ENCODE peak calls at places on chromosomes 1 and 21, in five cellular contexts. One of them, this sample, is unnamed.

GRCh38 chr1:55129194-55129728 is 85.9 kb downstream of the USP24 start:
- DNase-seq in NCI-H446 treated with DMSO at 0.1 percent for 48 hours: no peak
- DNase-seq in GDM1: peak; percentile 23
- DNase-seq in cardiac muscle cell: peak; percentile 94
- DNase-seq in T-helper 2 cell: no peak
- DNase-seq in this sample: no peak

GRCh38 chr1:85898861-85899260 is 190.6 kb upstream of the ZNHIT6 start:
- DNase-seq in cardiac muscle cell: peak; percentile 2
- DNase-seq in GDM1: no peak
- DNase-seq in NCI-H446 treated with DMSO at 0.1 percent for 48 hours: no peak
- DNase-seq in T-helper 2 cell: no peak
- DNase-seq in this sample: no peak

GRCh38 chr1:56578963-56579875 is at the start of gene PLPP3:
- DNase-seq in GDM1: no peak
- DNase-seq in T-helper 2 cell: no peak
- DNase-seq in NCI-H446 treated with DMSO at 0.1 percent for 48 hours: peak; percentile 81
- DNase-seq in cardiac muscle cell: peak; percentile 94
- DNase-seq in this sample: peak; percentile 81

GRCh38 chr1:97739596-97740103 is 181.2 kb downstream of the DPYD start:
- DNase-seq in T-helper 2 cell: no peak
- DNase-seq in cardiac muscle cell: no peak
- DNase-seq in NCI-H446 treated with DMSO at 0.1 percent for 48 hours: no peak
- DNase-seq in GDM1: no peak
- DNase-seq in this sample: no peak

GRCh38 chr1:93001893-93002292 is 40.6 kb upstream of the DIPK1A start:
- DNase-seq in cardiac muscle cell: no peak
- DNase-seq in GDM1: no peak
- DNase-seq in T-helper 2 cell: no peak
- DNase-seq in NCI-H446 treated with DMSO at 0.1 percent for 48 hours: no peak
- DNase-seq in this sample: no peak

GRCh38 chr1:211935448-211935970 is 99.8 kb downstream of the INTS7 start:
- DNase-seq in T-helper 2 cell: no peak
- DNase-seq in cardiac muscle cell: no peak
- DNase-seq in GDM1: no peak
- DNase-seq in NCI-H446 treated with DMSO at 0.1 percent for 48 hours: no peak
- DNase-seq in this sample: no peak

GRCh38 chr1:1755852-1756251 is 22.4 kb downstream of the NADK start:
- DNase-seq in NCI-H446 treated with DMSO at 0.1 percent for 48 hours: no peak
- DNase-seq in GDM1: no peak
- DNase-seq in T-helper 2 cell: no peak
- DNase-seq in cardiac muscle cell: no peak
- DNase-seq in this sample: no peak

GRCh38 chr1:232748910-232749368 is 56.3 kb upstream of the MAP10 start:
- DNase-seq in cardiac muscle cell: no peak
- DNase-seq in NCI-H446 treated with DMSO at 0.1 percent for 48 hours: no peak
- DNase-seq in GDM1: no peak
- DNase-seq in T-helper 2 cell: no peak
- DNase-seq in this sample: no peak

GRCh38 chr1:106254748-106255147 is 801.7 kb upstream of the PRMT6 start:
- DNase-seq in T-helper 2 cell: no peak
- DNase-seq in NCI-H446 treated with DMSO at 0.1 percent for 48 hours: no peak
- DNase-seq in cardiac muscle cell: peak; percentile 7
- DNase-seq in GDM1: no peak
- DNase-seq in this sample: no peak

GRCh38 chr1:160987359-160988062 is 32.9 kb upstream of the ITLN2 start:
- DNase-seq in GDM1: no peak
- DNase-seq in NCI-H446 treated with DMSO at 0.1 percent for 48 hours: no peak
- DNase-seq in T-helper 2 cell: no peak
- DNase-seq in cardiac muscle cell: no peak
- DNase-seq in this sample: no peak

GRCh38 chr1:242811092-242811840 is 286.8 kb upstream of the PLD5 start:
- DNase-seq in T-helper 2 cell: no peak
- DNase-seq in GDM1: no peak
- DNase-seq in NCI-H446 treated with DMSO at 0.1 percent for 48 hours: no peak
- DNase-seq in cardiac muscle cell: no peak
- DNase-seq in this sample: no peak

GRCh38 chr21:44792653-44793052 is 9.0 kb downstream of the UBE2G2 start:
- DNase-seq in NCI-H446 treated with DMSO at 0.1 percent for 48 hours: no peak
- DNase-seq in cardiac muscle cell: no peak
- DNase-seq in GDM1: no peak
- DNase-seq in T-helper 2 cell: no peak
- DNase-seq in this sample: no peak

GRCh38 chr1:2098301-2098698 is 48.1 kb downstream of the PRKCZ start:
- DNase-seq in NCI-H446 treated with DMSO at 0.1 percent for 48 hours: no peak
- DNase-seq in GDM1: no peak
- DNase-seq in cardiac muscle cell: no peak
- DNase-seq in T-helper 2 cell: no peak
- DNase-seq in this sample: no peak

GRCh38 chr1:226975259-226975908 is 35.3 kb downstream of the COQ8A start:
- DNase-seq in NCI-H446 treated with DMSO at 0.1 percent for 48 hours: no peak
- DNase-seq in GDM1: no peak
- DNase-seq in cardiac muscle cell: no peak
- DNase-seq in T-helper 2 cell: no peak
- DNase-seq in this sample: peak; percentile 42

GRCh38 chr1:41215623-41216022 is 26.5 kb downstream of the SCMH1 start:
- DNase-seq in T-helper 2 cell: no peak
- DNase-seq in GDM1: no peak
- DNase-seq in cardiac muscle cell: no peak
- DNase-seq in NCI-H446 treated with DMSO at 0.1 percent for 48 hours: no peak
- DNase-seq in this sample: no peak

GRCh38 chr21:44444286-44444931 is 10.9 kb upstream of the LRRC3 start:
- DNase-seq in NCI-H446 treated with DMSO at 0.1 percent for 48 hours: no peak
- DNase-seq in GDM1: no peak
- DNase-seq in cardiac muscle cell: no peak
- DNase-seq in T-helper 2 cell: no peak
- DNase-seq in this sample: no peak

GRCh38 chr21:40587786-40588353 is 259.1 kb downstream of the DSCAM start:
- DNase-seq in GDM1: no peak
- DNase-seq in cardiac muscle cell: no peak
- DNase-seq in T-helper 2 cell: no peak
- DNase-seq in NCI-H446 treated with DMSO at 0.1 percent for 48 hours: no peak
- DNase-seq in this sample: no peak

GRCh38 chr1:107829083-107829771 is 135.8 kb downstream of the VAV3 start:
- DNase-seq in NCI-H446 treated with DMSO at 0.1 percent for 48 hours: no peak
- DNase-seq in GDM1: peak; percentile 39
- DNase-seq in T-helper 2 cell: no peak
- DNase-seq in cardiac muscle cell: peak; percentile 65
- DNase-seq in this sample: no peak

GRCh38 chr1:156151093-156151688 is 2.2 kb upstream of the SEMA4A start:
- DNase-seq in NCI-H446 treated with DMSO at 0.1 percent for 48 hours: no peak
- DNase-seq in T-helper 2 cell: no peak
- DNase-seq in GDM1: no peak
- DNase-seq in cardiac muscle cell: no peak
- DNase-seq in this sample: no peak

GRCh38 chr1:63322944-63323865 is 838 bp downstream of the FOXD3 start:
- DNase-seq in cardiac muscle cell: no peak
- DNase-seq in GDM1: no peak
- DNase-seq in T-helper 2 cell: no peak
- DNase-seq in NCI-H446 treated with DMSO at 0.1 percent for 48 hours: peak; percentile 2
- DNase-seq in this sample: no peak

GRCh38 chr21:42559326-42559725 is 45.7 kb downstream of the SLC37A1 start:
- DNase-seq in cardiac muscle cell: no peak
- DNase-seq in GDM1: no peak
- DNase-seq in NCI-H446 treated with DMSO at 0.1 percent for 48 hours: no peak
- DNase-seq in T-helper 2 cell: no peak
- DNase-seq in this sample: no peak

GRCh38 chr1:206676499-206676898 is 8.2 kb upstream of the MAPKAPK2 start:
- DNase-seq in NCI-H446 treated with DMSO at 0.1 percent for 48 hours: no peak
- DNase-seq in T-helper 2 cell: no peak
- DNase-seq in cardiac muscle cell: no peak
- DNase-seq in GDM1: no peak
- DNase-seq in this sample: no peak

GRCh38 chr1:244869950-244870349 is 5.6 kb upstream of the HNRNPU start:
- DNase-seq in NCI-H446 treated with DMSO at 0.1 percent for 48 hours: no peak
- DNase-seq in T-helper 2 cell: no peak
- DNase-seq in cardiac muscle cell: no peak
- DNase-seq in GDM1: no peak
- DNase-seq in this sample: no peak

GRCh38 chr1:7857951-7858350 is 5.1 kb upstream of the UTS2 start:
- DNase-seq in NCI-H446 treated with DMSO at 0.1 percent for 48 hours: no peak
- DNase-seq in T-helper 2 cell: no peak
- DNase-seq in cardiac muscle cell: no peak
- DNase-seq in GDM1: no peak
- DNase-seq in this sample: no peak

GRCh38 chr1:84988588-84988987 is 8.3 kb downstream of the MCOLN2 start:
- DNase-seq in T-helper 2 cell: no peak
- DNase-seq in NCI-H446 treated with DMSO at 0.1 percent for 48 hours: no peak
- DNase-seq in cardiac muscle cell: no peak
- DNase-seq in GDM1: no peak
- DNase-seq in this sample: no peak

GRCh38 chr1:182392045-182393028 is 747 bp upstream of the GLUL start:
- DNase-seq in T-helper 2 cell: no peak
- DNase-seq in cardiac muscle cell: peak; percentile 73
- DNase-seq in GDM1: peak; percentile 70
- DNase-seq in NCI-H446 treated with DMSO at 0.1 percent for 48 hours: no peak
- DNase-seq in this sample: no peak

GRCh38 chr1:8213676-8214075 is 104.2 kb upstream of the SLC45A1 start:
- DNase-seq in GDM1: no peak
- DNase-seq in NCI-H446 treated with DMSO at 0.1 percent for 48 hours: no peak
- DNase-seq in cardiac muscle cell: no peak
- DNase-seq in T-helper 2 cell: no peak
- DNase-seq in this sample: no peak

GRCh38 chr1:151197863-151198253 is 494 bp upstream of the PIP5K1A start:
- DNase-seq in T-helper 2 cell: no peak
- DNase-seq in NCI-H446 treated with DMSO at 0.1 percent for 48 hours: no peak
- DNase-seq in cardiac muscle cell: no peak
- DNase-seq in GDM1: no peak
- DNase-seq in this sample: no peak

GRCh38 chr1:204758601-204759000 is 73.1 kb upstream of the LRRN2 start:
- DNase-seq in NCI-H446 treated with DMSO at 0.1 percent for 48 hours: no peak
- DNase-seq in cardiac muscle cell: no peak
- DNase-seq in T-helper 2 cell: no peak
- DNase-seq in GDM1: no peak
- DNase-seq in this sample: no peak

GRCh38 chr1:190138711-190139110 is 339.0 kb downstream of the BRINP3 start:
- DNase-seq in T-helper 2 cell: no peak
- DNase-seq in NCI-H446 treated with DMSO at 0.1 percent for 48 hours: no peak
- DNase-seq in cardiac muscle cell: no peak
- DNase-seq in GDM1: no peak
- DNase-seq in this sample: no peak

GRCh38 chr1:116167625-116168276 is 56.6 kb downstream of the MAB21L3 start:
- DNase-seq in cardiac muscle cell: peak; percentile 53
- DNase-seq in GDM1: no peak
- DNase-seq in NCI-H446 treated with DMSO at 0.1 percent for 48 hours: no peak
- DNase-seq in T-helper 2 cell: no peak
- DNase-seq in this sample: no peak

GRCh38 chr1:46077669-46078068 is 54.8 kb downstream of the PIK3R3 start:
- DNase-seq in cardiac muscle cell: no peak
- DNase-seq in T-helper 2 cell: no peak
- DNase-seq in GDM1: no peak
- DNase-seq in NCI-H446 treated with DMSO at 0.1 percent for 48 hours: no peak
- DNase-seq in this sample: no peak

GRCh38 chr1:215992620-215993019 is 425.5 kb downstream of the KCTD3 start:
- DNase-seq in T-helper 2 cell: no peak
- DNase-seq in NCI-H446 treated with DMSO at 0.1 percent for 48 hours: peak; percentile 22
- DNase-seq in cardiac muscle cell: peak; percentile 18
- DNase-seq in GDM1: no peak
- DNase-seq in this sample: no peak

GRCh38 chr1:54806931-54807611 is 5.9 kb upstream of the TTC22 start:
- DNase-seq in GDM1: no peak
- DNase-seq in T-helper 2 cell: no peak
- DNase-seq in NCI-H446 treated with DMSO at 0.1 percent for 48 hours: no peak
- DNase-seq in cardiac muscle cell: no peak
- DNase-seq in this sample: no peak

This sample was measured in gastrocnemius medialis.